ENCODE peak calls at places on chromosome 1, in eight cellular contexts. R is amygdala, F is astrocyte of the spinal cord, S is stromal cell of bone marrow, L is T-helper 1 cell, I is A549, G is AG09319, V is H9. T is an unnamed sample.

GRCh38 chr1:33473900-33474299 is 1.5 kb downstream of the ZSCAN20 start:
- DNase-seq in S (no peak), I (no peak), G (no peak), F (no peak), V (no peak), R (no peak), L (no peak), T (no peak)

GRCh38 chr1:36881071-36881405 is 153.3 kb downstream of the GRIK3 start:
- DNase-seq in S (no peak), G (no peak), I (no peak), R (no peak), L (no peak), V (peak), F (no peak), T (no peak)

GRCh38 chr1:160205974-160206369 is 788 bp downstream of the PEA15 start:
- DNase-seq in S (no peak), L (peak), G (no peak), R (no peak), V (no peak), I (peak), F (peak), T (no peak)

GRCh38 chr1:160162936-160163335 is 11.5 kb downstream of the ATP1A4 start:
- DNase-seq in R (no peak), G (no peak), F (no peak), L (no peak), S (no peak), V (no peak), I (no peak), T (no peak)

GRCh38 chr1:228471762-228472398 is 15.3 kb upstream of the RNF187 start:
- DNase-seq in F (peak), G (no peak), V (peak), R (no peak), L (peak), S (no peak), I (peak), T (no peak)

GRCh38 chr1:171625225-171625624 is 3.2 kb downstream of the MYOCOS start:
- DNase-seq in G (no peak), L (no peak), V (no peak), S (no peak), I (no peak), F (no peak), R (no peak), T (no peak)

GRCh38 chr1:77794550-77794949 is 15.1 kb downstream of the MIGA1 start:
- DNase-seq in I (no peak), L (no peak), F (no peak), S (no peak), G (no peak), V (no peak), R (no peak), T (no peak)

GRCh38 chr1:2378441-2378851 is 12.9 kb downstream of the MORN1 start:
- DNase-seq in G (no peak), R (no peak), F (no peak), L (no peak), V (no peak), S (no peak), I (no peak), T (no peak)

GRCh38 chr1:61441723-61442262 is 283.1 kb downstream of the TM2D1 start:
- DNase-seq in R (no peak), L (no peak), I (no peak), F (peak), S (peak), G (peak), V (no peak), T (no peak)